ENCODE peak calls at places on chromosomes 16 and 17, in ten cellular contexts. A is K562, C is HFF-Myc, E is tibial nerve, J is astrocyte of the cerebellum, N is G401, O is Peyer's patch, L is Right ventricle myocardium superior, Y is iPS-NIHi11, G is amygdala. I is an unnamed sample.

GRCh38 chr17:77433385-77434135 is 292.8 kb downstream of the SEC14L1 start:
- DNase-seq in A (no peak), C (no peak), E (no peak), J (no peak), N (no peak), O (no peak), L (peak; percentile 73), Y (peak; percentile 8), G (no peak), I (no peak)

GRCh38 chr17:29561541-29562517 is 5.0 kb downstream of the ABHD15 start:
- DNase-seq in A (no peak), C (no peak), E (no peak), J (no peak), N (no peak), O (no peak), L (no peak), Y (no peak), G (no peak), I (no peak)

GRCh38 chr17:48618366-48618896 is 3.3 kb upstream of the HOXB8 start:
- DNase-seq in A (peak; percentile 86), C (peak; percentile 40), E (peak; percentile 83), J (peak; percentile 68), N (peak; percentile 76), O (peak; percentile 96), L (peak; percentile 91), Y (peak; percentile 93), G (peak; percentile 75), I (peak; percentile 97)

GRCh38 chr17:17547210-17547764 is 44.2 kb downstream of the PEMT start:
- DNase-seq in A (no peak), C (no peak), E (no peak), J (no peak), N (no peak), O (no peak), L (peak; percentile 67), Y (no peak), G (no peak), I (no peak)

GRCh38 chr16:46638947-46639925 is 18.1 kb upstream of the SHCBP1 start:
- DNase-seq in A (no peak), C (no peak), E (no peak), J (no peak), N (no peak), O (no peak), L (no peak), Y (no peak), G (no peak), I (no peak)

GRCh38 chr16:8251298-8251697 is 339.0 kb downstream of the TMEM114 start:
- DNase-seq in A (no peak), C (no peak), E (no peak), J (no peak), N (no peak), O (no peak), L (no peak), Y (no peak), G (no peak), I (no peak)

GRCh38 chr17:72336026-72336803 is 215.4 kb downstream of the SOX9 start:
- DNase-seq in A (no peak), C (no peak), E (no peak), J (peak; percentile 39), N (peak; percentile 36), O (no peak), L (no peak), Y (peak; percentile 70), G (peak; percentile 19), I (peak; percentile 77)

GRCh38 chr17:40284085-40284713 is 3.5 kb upstream of the CDC6 start:
- DNase-seq in A (no peak), C (no peak), E (no peak), J (peak; percentile 93), N (no peak), O (no peak), L (no peak), Y (peak; percentile 17), G (no peak), I (no peak)

GRCh38 chr16:87819983-87820382 is 49.3 kb downstream of the SLC7A5 start:
- DNase-seq in A (no peak), C (no peak), E (no peak), J (no peak), N (no peak), O (no peak), L (no peak), Y (no peak), G (no peak), I (no peak)

GRCh38 chr17:14201595-14201994 is 35.1 kb downstream of the CDRT15 start:
- DNase-seq in A (no peak), C (no peak), E (no peak), J (no peak), N (no peak), O (no peak), L (no peak), Y (no peak), G (no peak), I (no peak)

GRCh38 chr16:64094170-64094960 is 1027.5 kb downstream of the CDH11 start:
- DNase-seq in A (no peak), C (no peak), E (no peak), J (no peak), N (peak; percentile 92), O (no peak), L (no peak), Y (no peak), G (no peak), I (no peak)

GRCh38 chr17:52170963-52171572 is 12.6 kb upstream of the CA10 start:
- DNase-seq in A (no peak), C (no peak), E (no peak), J (no peak), N (peak; percentile 79), O (no peak), L (no peak), Y (peak; percentile 42), G (no peak), I (peak; percentile 35)

GRCh38 chr17:40326014-40326831 is 17.2 kb downstream of the RARA start:
- DNase-seq in A (no peak), C (no peak), E (no peak), J (no peak), N (no peak), O (peak; percentile 37), L (no peak), Y (no peak), G (no peak), I (no peak)

GRCh38 chr17:51499906-51500305 is 239.6 kb downstream of the UTP18 start:
- DNase-seq in A (no peak), C (no peak), E (no peak), J (no peak), N (peak; percentile 98), O (no peak), L (no peak), Y (no peak), G (no peak), I (no peak)

GRCh38 chr17:57537524-57538410 is 207.3 kb downstream of the CCDC182 start:
- DNase-seq in A (no peak), C (no peak), E (no peak), J (no peak), N (no peak), O (no peak), L (no peak), Y (no peak), G (no peak), I (no peak)

GRCh38 chr16:82425661-82426060 is 201.1 kb upstream of the CDH13 start:
- DNase-seq in A (no peak), C (no peak), E (no peak), J (no peak), N (no peak), O (no peak), L (no peak), Y (no peak), G (no peak), I (no peak)

GRCh38 chr16:8798535-8799157 is 1.0 kb downstream of the PMM2 start:
- DNase-seq in A (no peak), C (no peak), E (no peak), J (no peak), N (no peak), O (no peak), L (no peak), Y (no peak), G (no peak), I (no peak)

GRCh38 chr16:8998114-8998513 is 34.4 kb upstream of the USP7 start:
- DNase-seq in A (no peak), C (peak; percentile 48), E (no peak), J (no peak), N (no peak), O (no peak), L (no peak), Y (no peak), G (no peak), I (peak; percentile 5)

GRCh38 chr16:30901201-30902069 is 5.0 kb downstream of the CTF1 start:
- DNase-seq in A (no peak), C (no peak), E (no peak), J (no peak), N (peak; percentile 19), O (no peak), L (no peak), Y (no peak), G (no peak), I (peak; percentile 7)

GRCh38 chr16:67884684-67885083 is at the start of gene NRN1L:
- DNase-seq in A (peak; percentile 93), C (peak; percentile 78), E (peak; percentile 89), J (peak; percentile 69), N (peak; percentile 89), O (peak; percentile 75), L (peak; percentile 93), Y (peak; percentile 99), G (peak; percentile 91), I (peak; percentile 99)

GRCh38 chr17:42002792-42003301 is 14.4 kb downstream of the DNAJC7 start:
- DNase-seq in A (no peak), C (no peak), E (no peak), J (peak; percentile 70), N (no peak), O (no peak), L (no peak), Y (no peak), G (no peak), I (no peak)

GRCh38 chr17:76523084-76524037 is 14.1 kb downstream of the CYGB start:
- DNase-seq in A (peak; percentile 90), C (no peak), E (no peak), J (no peak), N (peak; percentile 73), O (peak; percentile 87), L (peak; percentile 85), Y (peak; percentile 94), G (peak; percentile 58), I (peak; percentile 97)

GRCh38 chr17:61488878-61489718 is 36.9 kb downstream of the TBX4 start:
- DNase-seq in A (no peak), C (no peak), E (no peak), J (no peak), N (no peak), O (peak; percentile 79), L (no peak), Y (no peak), G (no peak), I (no peak)

GRCh38 chr16:64051826-64052225 is 1070.0 kb downstream of the CDH11 start:
- DNase-seq in A (no peak), C (peak; percentile 1), E (no peak), J (peak; percentile 1), N (peak; percentile 14), O (no peak), L (no peak), Y (peak; percentile 22), G (no peak), I (no peak)

GRCh38 chr17:17028059-17028877 is 14.0 kb upstream of the MPRIP start:
- DNase-seq in A (peak; percentile 89), C (no peak), E (peak; percentile 81), J (no peak), N (no peak), O (peak; percentile 97), L (peak; percentile 84), Y (peak; percentile 82), G (no peak), I (peak; percentile 82)

GRCh38 chr17:67055811-67056745 is 11.7 kb downstream of the CACNG1 start:
- DNase-seq in A (no peak), C (no peak), E (no peak), J (no peak), N (no peak), O (no peak), L (no peak), Y (no peak), G (no peak), I (peak; percentile 51)

GRCh38 chr17:27840688-27841087 is 40.4 kb upstream of the NOS2 start:
- DNase-seq in A (no peak), C (no peak), E (no peak), J (no peak), N (no peak), O (no peak), L (no peak), Y (no peak), G (no peak), I (no peak)

GRCh38 chr16:51766739-51767138 is 615.7 kb upstream of the SALL1 start:
- DNase-seq in A (no peak), C (no peak), E (no peak), J (no peak), N (no peak), O (no peak), L (no peak), Y (no peak), G (no peak), I (no peak)